ENCODE peak calls at places on chromosomes 2 and 18, in five cellular contexts. B, J, X, T and N are unnamed samples.

GRCh38 chr2:100981011-100981410 is 21.1 kb upstream of the RPL31 start:
- DNase-seq in B (no peak), J (no peak), X (no peak), T (no peak), N (no peak)

GRCh38 chr18:8153887-8154583 is 455.2 kb upstream of the RAB12 start:
- DNase-seq in B (no peak), J (no peak), X (no peak), T (no peak), N (no peak)

GRCh38 chr2:134008837-134009236 is 245.0 kb upstream of the MGAT5 start:
- DNase-seq in B (no peak), J (no peak), X (no peak), T (no peak), N (no peak)

GRCh38 chr2:109342890-109343289 is 213.9 kb downstream of the SH3RF3 start:
- DNase-seq in B (no peak), J (no peak), X (no peak), T (no peak), N (no peak)

GRCh38 chr2:206780671-206781070 is 15.3 kb downstream of the FASTKD2 start:
- DNase-seq in B (no peak), J (no peak), X (no peak), T (no peak), N (no peak)

GRCh38 chr2:45394842-45395241 is 216.2 kb downstream of the SRBD1 start:
- DNase-seq in B (no peak), J (no peak), X (no peak), T (no peak), N (no peak)

GRCh38 chr2:98868548-98869271 is 67.3 kb downstream of the CRACDL start:
- DNase-seq in B (no peak), J (no peak), X (no peak), T (peak), N (no peak)

GRCh38 chr2:676647-677055 is 555 bp downstream of the TMEM18 start:
- DNase-seq in B (peak), J (peak), X (peak), T (peak), N (peak)

GRCh38 chr2:144052103-144052502 is 467.8 kb downstream of the ZEB2 start:
- DNase-seq in B (no peak), J (no peak), X (no peak), T (no peak), N (no peak)

GRCh38 chr2:37664190-37664751 is 7.2 kb downstream of the CDC42EP3 start:
- DNase-seq in B (no peak), J (no peak), X (no peak), T (no peak), N (no peak)

GRCh38 chr18:49850636-49851035 is 37.3 kb upstream of the ACAA2 start:
- DNase-seq in B (no peak), J (no peak), X (no peak), T (no peak), N (no peak)

GRCh38 chr2:176613358-176614032 is 344.3 kb downstream of the MTX2 start:
- DNase-seq in B (no peak), J (no peak), X (no peak), T (no peak), N (no peak)

GRCh38 chr2:108594132-108594981 is 60.1 kb downstream of the LIMS1 start:
- DNase-seq in B (peak), J (no peak), X (no peak), T (no peak), N (no peak)

GRCh38 chr18:13703899-13704298 is 22.5 kb downstream of the FAM210A start:
- DNase-seq in B (peak), J (no peak), X (no peak), T (no peak), N (no peak)

GRCh38 chr2:1168856-1169255 is 218.2 kb downstream of the SNTG2 start:
- DNase-seq in B (no peak), J (no peak), X (no peak), T (no peak), N (no peak)

GRCh38 chr2:74552914-74553811 is 579 bp downstream of the LOXL3 start:
- DNase-seq in B (no peak), J (peak), X (no peak), T (no peak), N (no peak)

GRCh38 chr2:241813080-241813805 is 4.2 kb downstream of the NEU4 start:
- DNase-seq in B (no peak), J (peak), X (no peak), T (peak), N (peak)

GRCh38 chr18:23852236-23853045 is 162.1 kb upstream of the TTC39C start:
- DNase-seq in B (no peak), J (no peak), X (no peak), T (no peak), N (no peak)

GRCh38 chr18:60053747-60054304 is 154.0 kb downstream of the PMAIP1 start:
- DNase-seq in B (peak), J (no peak), X (no peak), T (no peak), N (no peak)

GRCh38 chr2:23545811-23546210 is 160.8 kb downstream of the KLHL29 start:
- DNase-seq in B (no peak), J (no peak), X (no peak), T (no peak), N (no peak)

GRCh38 chr2:102657770-102658169 is 38.4 kb downstream of the SLC9A2 start:
- DNase-seq in B (no peak), J (no peak), X (no peak), T (no peak), N (no peak)

GRCh38 chr2:23460228-23460627 is 75.2 kb downstream of the KLHL29 start:
- DNase-seq in B (peak), J (no peak), X (no peak), T (no peak), N (no peak)

GRCh38 chr18:25921677-25922421 is 168.6 kb downstream of the SS18 start:
- DNase-seq in B (peak), J (no peak), X (no peak), T (peak), N (no peak)

GRCh38 chr18:25915907-25916306 is 174.5 kb downstream of the SS18 start:
- DNase-seq in B (no peak), J (no peak), X (no peak), T (no peak), N (no peak)
- TF ChIP-seq CTCF in B (no peak), J (no peak), X (no peak), T (no peak), N (no peak)

GRCh38 chr2:149037851-149038250 is 648 bp upstream of the LYPD6B start:
- DNase-seq in B (peak), J (no peak), X (no peak), T (no peak), N (no peak)
- TF ChIP-seq CTCF in B (peak), J (no peak), X (no peak), T (no peak), N (peak)

DNA sequence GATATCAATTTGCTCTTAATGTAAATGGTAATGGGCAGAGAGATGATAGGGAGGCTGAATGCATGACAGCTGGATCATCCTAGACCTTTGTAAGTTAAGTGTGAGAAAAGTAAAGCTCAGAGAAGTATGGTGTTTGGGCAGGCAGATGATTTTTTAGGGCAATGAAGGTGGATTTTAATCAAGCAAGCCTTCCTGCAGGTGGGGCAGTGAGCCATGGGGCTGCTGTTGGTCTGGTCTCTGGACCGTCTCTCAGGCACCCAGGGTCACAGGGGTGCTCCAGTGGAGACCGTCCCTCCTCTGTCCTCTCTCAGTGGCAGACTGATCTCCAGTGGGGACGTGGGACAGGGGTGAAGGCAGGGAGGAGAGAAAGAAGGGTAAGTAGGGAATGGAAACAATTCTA is 69.8 kb upstream of the STK17B start:
- DNase-seq in B (no peak), J (no peak), X (no peak), T (peak), N (peak)
- TF ChIP-seq CTCF in B (no peak), J (no peak), X (no peak), T (no peak), N (no peak)

GRCh38 chr2:173667415-173667814 is 297.8 kb downstream of the SP3 start:
- DNase-seq in B (peak), J (no peak), X (no peak), T (no peak), N (no peak)
- TF ChIP-seq CTCF in B (peak), J (no peak), X (no peak), T (no peak), N (no peak)